ENCODE peak calls at places on chromosomes 2 and 18, in six cellular contexts. F is neuronal stem cell, D is lung, L is cardiac fibroblast, G is HL-60, W is endodermal cell. O is an unnamed sample.

GRCh38 chr2:150023044-150023443 is 435.5 kb upstream of the MMADHC start:
- DNase-seq in F (no peak), D (no peak), L (no peak), G (no peak), W (no peak), O (no peak)

GRCh38 chr2:10030311-10030736 is 13.0 kb upstream of the KLF11 start:
- DNase-seq in F (no peak), D (no peak), L (no peak), G (no peak), W (peak; percentile 66), O (no peak)

GRCh38 chr18:49094979-49095632 is 144.3 kb upstream of the SMAD7 start:
- DNase-seq in F (no peak), D (no peak), L (peak; percentile 76), G (peak; percentile 30), W (no peak), O (no peak)

GRCh38 chr2:225104971-225105370 is 62.7 kb upstream of the DOCK10 start:
- DNase-seq in F (no peak), D (no peak), L (no peak), G (no peak), W (no peak), O (no peak)

GRCh38 chr18:61666876-61667590 is 225.8 kb downstream of the RNF152 start:
- DNase-seq in F (no peak), D (no peak), L (no peak), G (no peak), W (peak; percentile 81), O (no peak)

GRCh38 chr2:236874866-236875481 is 210.7 kb upstream of the COPS8 start:
- DNase-seq in F (no peak), D (peak; percentile 6), L (no peak), G (no peak), W (peak; percentile 33), O (peak; percentile 2)

GRCh38 chr2:199463708-199464613 is 6.2 kb upstream of the SATB2 start:
- DNase-seq in F (no peak), D (no peak), L (no peak), G (no peak), W (peak; percentile 74), O (no peak)

GRCh38 chr2:120749506-120750431 is 14.1 kb downstream of the GLI2 start:
- DNase-seq in F (no peak), D (peak; percentile 26), L (peak; percentile 38), G (no peak), W (peak; percentile 49), O (no peak)

GRCh38 chr2:214593723-214594122 is 182.9 kb downstream of the VWC2L start:
- DNase-seq in F (peak; percentile 61), D (no peak), L (peak; percentile 2), G (no peak), W (peak; percentile 89), O (no peak)

GRCh38 chr2:202038471-202039277 is 5.0 kb downstream of the FZD7 start:
- DNase-seq in F (no peak), D (no peak), L (no peak), G (no peak), W (peak; percentile 87), O (peak; percentile 12)

GRCh38 chr2:150168596-150168995 is 318.9 kb downstream of the RND3 start:
- DNase-seq in F (no peak), D (no peak), L (peak; percentile 62), G (no peak), W (no peak), O (no peak)

GRCh38 chr2:212249451-212249850 is 289.2 kb downstream of the ERBB4 start:
- DNase-seq in F (no peak), D (no peak), L (peak; percentile 31), G (no peak), W (no peak), O (no peak)

GRCh38 chr2:120461546-120462537 is 115.9 kb downstream of the INHBB start:
- DNase-seq in F (no peak), D (no peak), L (no peak), G (no peak), W (no peak), O (no peak)

GRCh38 chr2:28360742-28361293 is 31.8 kb upstream of the FOSL2 start:
- DNase-seq in F (no peak), D (no peak), L (peak; percentile 67), G (no peak), W (peak; percentile 69), O (no peak)

GRCh38 chr18:10140928-10141327 is 227.1 kb downstream of the VAPA start:
- DNase-seq in F (no peak), D (no peak), L (peak; percentile 27), G (no peak), W (no peak), O (peak; percentile 33)

GRCh38 chr2:226489765-226490164 is 309.9 kb downstream of the IRS1 start:
- DNase-seq in F (no peak), D (no peak), L (peak; percentile 66), G (no peak), W (no peak), O (no peak)

GRCh38 chr2:204452464-204453023 is 92.7 kb upstream of the PARD3B start:
- DNase-seq in F (peak; percentile 77), D (peak; percentile 78), L (peak; percentile 89), G (no peak), W (peak; percentile 54), O (no peak)

GRCh38 chr2:57552885-57553284 is 493.7 kb upstream of the VRK2 start:
- DNase-seq in F (no peak), D (no peak), L (no peak), G (no peak), W (no peak), O (no peak)

GRCh38 chr2:68282814-68283812 is 30.8 kb upstream of the PPP3R1 start:
- DNase-seq in F (no peak), D (no peak), L (peak; percentile 62), G (peak; percentile 15), W (no peak), O (peak; percentile 21)

GRCh38 chr2:102060792-102061191 is 69.0 kb downstream of the IL1R2 start:
- DNase-seq in F (no peak), D (no peak), L (no peak), G (no peak), W (no peak), O (no peak)

GRCh38 chr18:55422456-55423185 is 165.4 kb downstream of the TCF4 start:
- DNase-seq in F (no peak), D (no peak), L (peak; percentile 83), G (no peak), W (no peak), O (no peak)

GRCh38 chr2:203155406-203155805 is 83.4 kb upstream of the CYP20A1 start:
- DNase-seq in F (no peak), D (no peak), L (no peak), G (no peak), W (peak; percentile 49), O (no peak)

GRCh38 chr2:216827073-216827725 is 32.7 kb downstream of the TNP1 start:
- DNase-seq in F (no peak), D (no peak), L (no peak), G (no peak), W (peak; percentile 55), O (no peak)

GRCh38 chr2:239025951-239026461 is 178.1 kb downstream of the TWIST2 start:
- DNase-seq in F (no peak), D (no peak), L (no peak), G (no peak), W (no peak), O (no peak)

GRCh38 chr18:26547302-26548143 is 830 bp downstream of the KCTD1 start:
- DNase-seq in F (peak; percentile 77), D (peak; percentile 63), L (peak; percentile 88), G (peak; percentile 26), W (peak; percentile 93), O (peak; percentile 84)

DNA sequence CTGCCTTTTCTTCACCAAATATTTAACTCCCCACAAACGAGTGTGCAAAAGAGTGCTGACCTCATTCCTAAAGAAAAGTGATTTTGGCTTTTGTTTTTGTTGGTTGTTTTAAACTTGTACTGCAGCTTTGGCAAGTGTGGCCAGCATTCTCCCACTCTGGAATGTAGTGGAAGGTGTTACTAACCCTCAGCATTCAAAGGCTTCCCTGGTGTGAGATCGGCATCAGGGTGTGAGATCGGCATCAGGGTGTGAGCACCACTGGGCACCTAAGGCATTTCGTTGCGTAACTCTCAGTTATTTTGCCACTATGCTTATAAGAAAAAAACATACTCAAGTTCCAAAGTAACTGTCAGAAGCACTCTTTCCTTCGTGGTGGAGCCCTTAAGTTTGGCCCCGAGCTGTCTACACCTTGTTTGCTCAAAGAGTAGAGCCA is 1.7 kb downstream of the CYBRD1 start:
- DNase-seq in F (no peak), D (peak; percentile 44), L (peak; percentile 70), G (peak; percentile 55), W (peak; percentile 80), O (peak; percentile 44)
- H3K4me3 ChIP-seq in F (peak overlapping the region; percentile 94), D (peak overlapping the region; percentile 82), L (peak overlapping the region; percentile 86), G (peak overlapping the region; percentile 78), W (peak overlapping the region; percentile 83), O (peak overlapping the region; percentile 59)

GRCh38 chr2:16507655-16508054 is 158.0 kb downstream of the CYRIA start:
- DNase-seq in F (no peak), D (no peak), L (no peak), G (no peak), W (peak; percentile 65), O (no peak)

GRCh38 chr2:16506366-16506765 is 159.3 kb downstream of the CYRIA start:
- DNase-seq in F (no peak), D (no peak), L (no peak), G (no peak), W (no peak), O (no peak)

GRCh38 chr2:16509042-16509441 is 156.6 kb downstream of the CYRIA start:
- DNase-seq in F (no peak), D (no peak), L (no peak), G (no peak), W (no peak), O (no peak)

GRCh38 chr2:16511041-16511440 is 154.6 kb downstream of the CYRIA start:
- DNase-seq in F (no peak), D (no peak), L (no peak), G (no peak), W (no peak), O (no peak)

GRCh38 chr2:16508061-16508851 is 157.4 kb downstream of the CYRIA start:
- DNase-seq in F (peak; percentile 69), D (peak; percentile 36), L (peak; percentile 24), G (no peak), W (peak; percentile 89), O (peak; percentile 12)
- H3K4me3 ChIP-seq in F (peak overlapping the region; percentile 21), D (no peak overlapping the region), L (no peak overlapping the region), G (no peak overlapping the region), W (peak overlapping the region; percentile 60), O (peak overlapping the region; percentile 28)

GRCh38 chr18:35231052-35231451 is 9.8 kb upstream of the ZNF397 start:
- DNase-seq in F (peak; percentile 81), D (peak; percentile 83), L (peak; percentile 79), G (peak; percentile 81), W (peak; percentile 90), O (peak; percentile 78)
- H3K4me3 ChIP-seq in F (peak overlapping the region; percentile 37), D (no peak overlapping the region), L (no peak overlapping the region), G (no peak overlapping the region), W (no peak overlapping the region), O (no peak overlapping the region)

GRCh38 chr18:79739440-79739778 is 58.3 kb upstream of the KCNG2 start:
- DNase-seq in F (no peak), D (no peak), L (no peak), G (no peak), W (no peak), O (no peak)

GRCh38 chr18:79736846-79737245 is 57.2 kb downstream of the CTDP1 start:
- DNase-seq in F (no peak), D (no peak), L (no peak), G (no peak), W (no peak), O (no peak)

GRCh38 chr18:79737426-79737825 is 57.8 kb downstream of the CTDP1 start:
- DNase-seq in F (no peak), D (no peak), L (no peak), G (no peak), W (no peak), O (no peak)

GRCh38 chr18:79738565-79739439 is 58.9 kb upstream of the KCNG2 start:
- DNase-seq in F (no peak), D (no peak), L (peak; percentile 78), G (no peak), W (no peak), O (no peak)

GRCh38 chr18:79738041-79738461 is 58.4 kb downstream of the CTDP1 start:
- DNase-seq in F (no peak), D (no peak), L (no peak), G (no peak), W (no peak), O (no peak)
- H3K4me3 ChIP-seq in F (no peak overlapping the region), D (no peak overlapping the region), L (no peak overlapping the region), G (no peak overlapping the region), W (no peak overlapping the region), O (no peak overlapping the region)